ENCODE peak calls at places on chromosomes 4 and X, in seven cellular contexts. N, F, C, P, B, J and S are unnamed samples.

GRCh38 chrX:264634-265455 is 16.3 kb upstream of the PLCXD1 start:
- DNase-seq in C (peak; percentile 89), P (no peak), N (peak; percentile 76), B (peak; percentile 3), F (no peak), J (peak; percentile 23), S (no peak)

GRCh38 chr4:118787844-118788380 is 48.0 kb downstream of the SEC24D start:
- DNase-seq in N (no peak), P (no peak), F (no peak), J (no peak), B (no peak), C (no peak), S (no peak)

GRCh38 chrX:109925656-109926055 is 77.3 kb upstream of the TMEM164 start:
- DNase-seq in N (no peak), B (no peak), J (no peak), C (no peak), F (no peak), P (no peak), S (no peak)

GRCh38 chr4:2942532-2943363 is 20.5 kb downstream of the NOP14 start:
- DNase-seq in N (peak; percentile 76), J (no peak), P (peak; percentile 51), F (peak; percentile 51), C (no peak), B (no peak), S (no peak)

GRCh38 chr4:88681209-88681608 is 16.4 kb downstream of the NAP1L5 start:
- DNase-seq in F (no peak), P (no peak), J (no peak), C (no peak), N (no peak), B (no peak), S (no peak)

GRCh38 chr4:3440011-3440410 is 1.8 kb upstream of the HGFAC start:
- DNase-seq in F (peak; percentile 34), B (no peak), N (no peak), J (no peak), P (no peak), C (no peak), S (no peak)

GRCh38 chr4:166088576-166088975 is 215.5 kb downstream of the TLL1 start:
- DNase-seq in F (no peak), P (no peak), C (no peak), B (no peak), N (no peak), J (no peak), S (peak; percentile 72)

GRCh38 chr4:116702949-116703348 is 382.4 kb downstream of the TRAM1L1 start:
- DNase-seq in N (no peak), B (no peak), F (no peak), C (no peak), J (no peak), P (no peak), S (peak; percentile 20)

GRCh38 chr4:41963105-41963504 is 18.5 kb upstream of the DCAF4L1 start:
- DNase-seq in F (no peak), C (peak; percentile 31), J (no peak), N (no peak), B (no peak), P (no peak), S (no peak)

GRCh38 chrX:136209016-136209738 is 42.0 kb downstream of the MAP7D3 start:
- DNase-seq in F (peak; percentile 84), J (no peak), P (peak; percentile 3), C (peak; percentile 71), N (peak; percentile 44), B (peak; percentile 84), S (peak; percentile 45)

DNA sequence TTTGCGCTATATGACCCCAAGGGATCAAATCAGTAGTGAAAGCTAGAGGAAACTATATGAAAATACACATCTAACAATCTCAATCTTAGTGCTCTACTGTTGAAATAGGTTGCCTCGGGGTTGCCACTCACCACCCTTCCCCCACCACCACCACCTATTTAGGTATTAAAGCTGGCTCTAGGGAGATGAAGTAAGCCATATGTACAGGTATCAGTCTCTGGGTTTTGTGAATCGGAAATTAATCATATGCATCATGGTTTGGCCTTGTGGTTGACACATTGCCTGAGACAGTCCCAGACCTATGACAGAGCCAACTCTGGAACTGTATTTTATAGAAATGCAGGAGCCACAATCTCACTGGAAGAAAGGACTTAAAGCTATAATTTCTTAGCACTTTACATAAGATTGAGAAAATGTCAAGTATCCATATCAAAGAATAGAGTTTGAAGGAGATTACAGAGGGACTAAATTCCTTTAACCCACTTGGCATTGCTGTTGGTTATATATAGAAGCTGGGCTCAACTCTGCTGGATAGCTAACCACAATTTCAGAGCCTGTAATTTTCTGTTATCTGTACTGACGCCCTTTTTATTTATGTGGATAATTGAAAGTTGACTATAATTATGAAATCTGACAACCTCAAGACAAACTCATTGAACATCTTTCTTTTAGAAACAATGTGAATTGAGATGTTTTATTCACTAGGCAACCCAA is 26.7 kb upstream of the BMP2K start:
- DNase-seq in P (no peak), J (no peak), C (peak; percentile 36), B (no peak), N (no peak), F (no peak), S (no peak)
- H3K4me1 ChIP-seq in P (no peaks in the 10 kb centered on the region), J (no peaks in the 10 kb centered on the region), C (peaks cover 9% of the 10 kb centered on the region), B (no peaks in the 10 kb centered on the region), N (no peaks in the 10 kb centered on the region), F (no peaks in the 10 kb centered on the region), S (no peaks in the 10 kb centered on the region)

GRCh38 chrX:118965395-118965794 is 9.0 kb upstream of the LONRF3 start:
- DNase-seq in P (no peak), F (no peak), N (no peak), J (no peak), C (no peak), B (no peak), S (no peak)

GRCh38 chrX:118964252-118964651 is 10.2 kb upstream of the LONRF3 start:
- DNase-seq in J (no peak), P (no peak), F (no peak), B (no peak), N (no peak), C (no peak), S (no peak)

GRCh38 chrX:118971552-118971951 is 2.9 kb upstream of the LONRF3 start:
- DNase-seq in B (no peak), C (no peak), N (no peak), P (no peak), J (no peak), F (no peak), S (no peak)

GRCh38 chrX:118963159-118963558 is 11.3 kb upstream of the LONRF3 start:
- DNase-seq in N (no peak), P (no peak), F (no peak), J (no peak), C (no peak), B (no peak), S (no peak)

GRCh38 chrX:118968031-118968430 is 6.4 kb upstream of the LONRF3 start:
- DNase-seq in C (no peak), F (no peak), N (no peak), B (no peak), J (no peak), P (no peak), S (no peak)
- H3K27me3 ChIP-seq in C (peaks cover 61% of the 10 kb centered on the region), F (no peaks in the 10 kb centered on the region), N (no peaks in the 10 kb centered on the region), B (no peaks in the 10 kb centered on the region), J (peaks cover 76% of the 10 kb centered on the region), P (no peaks in the 10 kb centered on the region), S (peaks cover 6% of the 10 kb centered on the region)

DNA sequence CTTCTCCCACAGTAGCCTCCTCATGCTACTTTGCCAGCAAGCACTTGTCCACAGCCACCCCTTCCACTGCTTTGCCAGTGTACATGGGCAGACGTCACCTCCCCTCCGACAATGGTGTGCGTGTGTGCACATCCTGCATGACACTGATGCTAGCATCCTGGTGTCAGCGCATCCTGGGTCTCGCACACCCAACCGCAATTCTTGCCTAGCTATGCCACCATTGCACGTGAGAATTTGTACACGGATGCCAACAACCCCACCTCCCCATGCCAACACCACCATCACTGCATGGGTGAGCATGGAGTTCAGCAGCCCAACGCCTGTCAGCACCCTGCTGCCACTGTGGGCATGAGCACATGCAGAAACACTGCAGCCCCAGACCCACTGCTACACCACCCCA is 550.0 kb downstream of the STPG2 start:
- DNase-seq in B (peak; percentile 41), N (no peak), P (no peak), J (no peak), F (peak; percentile 8), C (no peak), S (no peak)
- H3K4me1 ChIP-seq in B (no peaks in the 10 kb centered on the region), N (no peaks in the 10 kb centered on the region), P (no peaks in the 10 kb centered on the region), J (no peaks in the 10 kb centered on the region), F (no peaks in the 10 kb centered on the region), C (no peaks in the 10 kb centered on the region), S (no peaks in the 10 kb centered on the region)

DNA sequence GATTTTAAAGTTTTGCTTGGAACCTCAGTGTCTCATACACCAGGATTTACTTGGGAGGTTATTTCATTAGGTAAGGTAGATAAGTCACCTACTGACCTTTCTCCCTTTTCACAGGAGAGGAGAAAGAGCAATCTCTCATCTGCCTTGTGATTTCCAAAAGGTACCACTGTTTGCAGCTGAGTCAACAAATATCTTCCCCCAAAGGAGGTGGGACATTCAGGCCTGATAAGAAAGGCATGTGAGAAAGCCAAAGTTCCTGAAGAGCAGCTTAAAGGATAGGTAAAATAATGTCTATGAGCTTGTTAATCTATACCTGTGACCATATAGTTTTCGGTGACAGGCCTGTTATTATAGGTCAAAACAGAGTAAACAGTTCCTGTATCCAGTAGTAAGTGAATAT is 45.0 kb downstream of the FAM47B start:
- DNase-seq in C (no peak), J (no peak), P (no peak), N (no peak), B (no peak), F (no peak), S (no peak)
- H3K27me3 ChIP-seq in C (no peaks in the 10 kb centered on the region), J (no peaks in the 10 kb centered on the region), P (no peaks in the 10 kb centered on the region), N (no peaks in the 10 kb centered on the region), B (no peaks in the 10 kb centered on the region), F (no peaks in the 10 kb centered on the region), S (no peaks in the 10 kb centered on the region)

DNA sequence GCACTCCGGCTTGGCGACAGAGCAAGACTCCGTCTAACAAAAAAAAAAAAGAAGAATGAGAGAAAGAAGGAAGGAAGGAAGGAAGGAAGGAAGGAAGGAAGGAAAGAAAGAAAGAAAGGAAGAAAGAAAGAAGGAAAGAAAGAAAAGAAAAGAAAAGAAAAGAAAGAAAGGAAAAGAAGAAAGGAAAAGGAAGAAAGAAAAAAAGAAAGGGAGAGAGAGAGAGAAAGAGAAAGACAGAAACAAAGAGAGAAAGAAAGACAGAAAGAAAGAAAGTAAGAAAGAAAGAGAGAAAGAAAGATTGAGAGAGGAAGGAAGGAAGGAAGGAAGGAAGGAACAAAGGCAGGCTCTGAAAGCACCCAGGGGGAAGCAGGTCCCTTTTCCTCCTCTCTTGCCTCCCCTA is 336.6 kb upstream of the GATB start:
- DNase-seq in J (no peak), B (no peak), F (no peak), P (no peak), N (no peak), C (no peak), S (no peak)
- H3K4me1 ChIP-seq in J (no peaks in the 10 kb centered on the region), B (peaks cover 16% of the 10 kb centered on the region), F (peaks cover 4% of the 10 kb centered on the region), P (peaks cover 84% of the 10 kb centered on the region), N (peaks cover 10% of the 10 kb centered on the region), C (peaks cover 12% of the 10 kb centered on the region), S (no peaks in the 10 kb centered on the region)